ENCODE peak calls at places on chromosomes 4 and X, in seven cellular contexts. D is adrenal gland, J is nephron progenitor cell, R is GM10248, C is neural crest cell, I is A549, L is lower lobe of right lung. Y is an unnamed sample.

GRCh38 chrX:86051741-86052140 is 4.4 kb upstream of the CHM start:
- DNase-seq in D (no peak), J (no peak), R (no peak), C (no peak), I (no peak), L (no peak), Y (no peak)

GRCh38 chr4:48558026-48558425 is 68.0 kb downstream of the ZAR1 start:
- DNase-seq in D (no peak), J (no peak), R (no peak), C (no peak), I (no peak), L (no peak), Y (no peak)

GRCh38 chr4:152308925-152309324 is 227.0 kb downstream of the FBXW7 start:
- DNase-seq in D (no peak), J (no peak), R (no peak), C (no peak), I (no peak), L (no peak), Y (no peak)

GRCh38 chr4:92241094-92241493 is 62.7 kb upstream of the GRID2 start:
- DNase-seq in D (no peak), J (no peak), R (no peak), C (no peak), I (no peak), L (no peak), Y (no peak)

GRCh38 chrX:57643698-57644097 is 36.4 kb downstream of the NLRP2B start:
- DNase-seq in D (no peak), J (no peak), R (no peak), C (no peak), I (no peak), L (no peak), Y (no peak)

GRCh38 chr4:10034136-10034535 is 12.8 kb upstream of the SLC2A9 start:
- DNase-seq in D (no peak), J (no peak), R (no peak), C (no peak), I (no peak), L (no peak), Y (no peak)

GRCh38 chr4:10107111-10108091 is 9.2 kb downstream of the WDR1 start:
- DNase-seq in D (peak), J (no peak), R (no peak), C (no peak), I (no peak), L (no peak), Y (no peak)

GRCh38 chrX:149074429-149074828 is 430.7 kb downstream of the IDS start:
- DNase-seq in D (no peak), J (peak), R (peak), C (no peak), I (no peak), L (no peak), Y (peak)

GRCh38 chr4:109067509-109068205 is 234.8 kb downstream of the COL25A1 start:
- DNase-seq in D (no peak), J (no peak), R (no peak), C (no peak), I (no peak), L (no peak), Y (no peak)

GRCh38 chr4:182337366-182337765 is 94.2 kb downstream of the TENM3 start:
- DNase-seq in D (no peak), J (no peak), R (no peak), C (no peak), I (no peak), L (no peak), Y (no peak)

GRCh38 chrX:10628906-10629305 is 8.5 kb upstream of the MID1 start:
- DNase-seq in D (no peak), J (no peak), R (no peak), C (no peak), I (no peak), L (no peak), Y (no peak)

GRCh38 chr4:65510976-65511375 is 159.3 kb downstream of the EPHA5 start:
- DNase-seq in D (no peak), J (no peak), R (no peak), C (no peak), I (no peak), L (no peak), Y (no peak)

GRCh38 chr4:24507439-24507838 is 76.9 kb downstream of the DHX15 start:
- DNase-seq in D (no peak), J (no peak), R (no peak), C (no peak), I (no peak), L (no peak), Y (no peak)

GRCh38 chr4:154982187-154983047 is 201.3 kb downstream of the RBM46 start:
- DNase-seq in D (peak), J (peak), R (peak), C (peak), I (peak), L (peak), Y (peak)

GRCh38 chr4:52028970-52029369 is 8.8 kb upstream of the LRRC66 start:
- DNase-seq in D (no peak), J (no peak), R (no peak), C (no peak), I (no peak), L (no peak), Y (no peak)

GRCh38 chr4:165060938-165061337 is 7.3 kb downstream of the TRIM75 start:
- DNase-seq in D (no peak), J (no peak), R (no peak), C (no peak), I (no peak), L (no peak), Y (no peak)

GRCh38 chrX:81957900-81958545 is 756.1 kb downstream of the SH3BGRL start:
- DNase-seq in D (no peak), J (no peak), R (peak), C (no peak), I (peak), L (no peak), Y (peak)

GRCh38 chr4:143773998-143774898 is 73.8 kb upstream of the FREM3 start:
- DNase-seq in D (peak), J (peak), R (peak), C (peak), I (peak), L (peak), Y (peak)

GRCh38 chrX:46326161-46326560 is 219.1 kb downstream of the ZNF674 start:
- DNase-seq in D (no peak), J (no peak), R (no peak), C (no peak), I (no peak), L (no peak), Y (no peak)

GRCh38 chr4:140291259-140291658 is 82.2 kb upstream of the SCOC start:
- DNase-seq in D (no peak), J (no peak), R (no peak), C (no peak), I (no peak), L (no peak), Y (no peak)

GRCh38 chrX:13013353-13014110 is 30.9 kb downstream of the FAM9C start:
- DNase-seq in D (no peak), J (no peak), R (peak), C (no peak), I (no peak), L (no peak), Y (peak)

GRCh38 chr4:79678472-79679202 is 270.6 kb upstream of the GK2 start:
- DNase-seq in D (no peak), J (no peak), R (no peak), C (no peak), I (no peak), L (no peak), Y (no peak)

DNA sequence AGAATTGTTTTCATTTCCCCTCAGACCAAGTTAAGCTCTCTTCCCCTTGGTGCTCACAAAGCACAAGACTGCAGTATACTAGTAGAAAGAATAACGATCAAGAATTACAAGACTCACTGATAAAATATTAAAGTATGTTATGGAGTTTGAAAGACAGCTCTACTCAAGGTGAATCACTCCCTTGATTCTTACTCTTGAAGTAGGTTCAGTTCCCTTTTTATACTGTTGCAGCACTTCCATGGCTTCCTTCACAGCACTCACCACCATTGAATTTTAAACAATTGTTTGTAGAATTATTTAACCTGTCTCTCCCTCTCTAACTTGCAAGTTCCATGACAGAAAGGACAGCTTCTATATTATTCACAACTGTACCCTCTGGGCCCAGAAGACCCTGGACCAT is 42.2 kb downstream of the CASK start:
- DNase-seq in D (no peak), J (no peak), R (no peak), C (no peak), I (no peak), L (no peak), Y (no peak)
- TF ChIP-seq CTCF in D (no peak), J (no peak), R (no peak), C (no peak), I (no peak), L (no peak), Y (no peak)

DNA sequence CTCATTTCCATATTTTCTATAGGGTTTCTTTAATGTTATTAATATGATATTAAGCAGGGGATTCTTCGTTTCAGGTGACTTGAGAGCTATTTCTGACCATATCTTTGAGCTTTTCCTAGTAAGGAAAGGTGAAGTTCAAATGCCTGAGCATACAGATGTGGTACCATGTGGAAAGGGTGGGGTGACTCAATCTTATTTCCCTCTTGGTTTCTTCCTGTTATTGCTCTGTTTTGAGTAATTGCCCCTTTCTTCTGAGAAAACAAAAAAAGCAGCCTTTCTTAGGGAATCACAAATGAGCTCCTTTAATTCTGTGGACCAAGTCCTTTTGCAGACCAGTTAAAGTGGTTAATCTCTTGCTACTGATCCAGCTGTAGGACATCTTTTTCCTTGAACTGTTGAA is 41.0 kb upstream of the AGA start:
- DNase-seq in D (no peak), J (no peak), R (no peak), C (no peak), I (no peak), L (no peak), Y (no peak)
- TF ChIP-seq CTCF in D (no peak), J (no peak), R (no peak), C (no peak), I (no peak), L (no peak), Y (no peak)

DNA sequence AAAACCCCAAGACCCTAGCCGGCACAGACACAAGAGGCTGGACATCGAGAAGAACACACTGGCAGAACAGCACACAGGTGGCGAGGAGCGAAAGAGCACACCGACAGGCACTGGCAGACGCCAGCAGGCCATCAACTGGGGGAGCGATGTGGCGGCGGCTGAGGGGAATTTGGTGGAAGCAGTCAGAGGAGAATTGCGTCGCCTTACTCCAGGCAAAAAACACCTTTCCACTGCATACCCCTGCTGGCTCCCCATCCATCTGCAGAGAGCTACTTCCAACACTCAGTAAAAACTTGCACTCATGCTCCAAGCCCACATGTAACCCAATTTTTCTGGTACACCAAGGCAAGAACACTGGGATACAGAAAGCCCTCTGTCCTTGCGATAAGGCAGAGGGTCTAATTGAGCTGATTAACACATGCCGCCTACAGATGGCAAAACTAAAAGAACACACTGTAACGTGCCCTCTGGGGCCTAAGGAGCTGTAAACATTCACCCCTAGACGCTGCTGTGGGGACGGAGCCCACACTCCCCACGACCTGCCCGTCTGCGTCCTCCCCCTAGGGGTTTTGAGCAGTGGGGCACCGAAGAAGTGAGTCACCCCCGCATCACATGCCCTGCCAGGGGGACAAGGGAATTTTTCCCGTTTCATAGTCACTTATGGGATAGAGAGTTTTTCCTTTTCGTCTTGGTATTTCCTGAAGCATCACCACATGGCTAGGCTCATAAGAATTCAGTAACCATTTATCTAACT is 262.3 kb downstream of the KCTD8 start:
- DNase-seq in D (no peak), J (no peak), R (no peak), C (no peak), I (no peak), L (peak), Y (no peak)
- TF ChIP-seq CTCF in D (no peak), J (no peak), R (no peak), C (no peak), I (no peak), L (no peak), Y (no peak)

GRCh38 chr4:100547541-100548208 is 29.9 kb upstream of the EMCN start:
- DNase-seq in D (no peak), J (no peak), R (no peak), C (no peak), I (no peak), L (no peak), Y (no peak)
- TF ChIP-seq CTCF in D (no peak), J (no peak), R (no peak), C (no peak), I (no peak), L (no peak), Y (no peak)